ENCODE peak calls at places on chromosomes 3 and 15, in five cellular contexts. A is HepG2, X is IMR-90, Z is K562, V is GM12878. W is an unnamed sample.
A peak's percentile ranks its signal among the peaks of the same experiment; 100 is the strongest.

GRCh38 chr3:114711321-114711891 is 417.6 kb downstream of the TIGIT start:
- DNase-seq in Z (no peak), V (no peak), X (no peak), A (no peak), W (no peak)

GRCh38 chr15:73981761-73982222 is 10.3 kb downstream of the STOML1 start:
- DNase-seq in Z (no peak), V (no peak), X (no peak), A (no peak), W (no peak)

GRCh38 chr15:41465822-41466421 is 27.8 kb upstream of the ITPKA start:
- DNase-seq in V (no peak), Z (peak; percentile 39), A (peak; percentile 50), X (peak; percentile 74), W (peak; percentile 31)

GRCh38 chr3:126494204-126494603 is 18.5 kb upstream of the ZXDC start:
- DNase-seq in A (no peak), X (no peak), Z (no peak), V (no peak), W (no peak)

GRCh38 chr15:90664650-90665287 is 52.4 kb upstream of the BLM start:
- DNase-seq in V (no peak), A (peak; percentile 41), X (peak; percentile 31), Z (no peak), W (peak; percentile 65)

GRCh38 chr15:44537728-44538240 is 837 bp downstream of the EIF3J start:
- DNase-seq in X (peak; percentile 43), V (no peak), A (peak; percentile 49), Z (peak; percentile 26), W (peak; percentile 48)

GRCh38 chr3:38643090-38643489 is 6.4 kb downstream of the SCN5A start:
- DNase-seq in X (no peak), V (no peak), A (no peak), Z (no peak), W (no peak)

GRCh38 chr3:131914090-131914691 is 120.6 kb downstream of the CPNE4 start:
- DNase-seq in Z (no peak), V (no peak), A (no peak), X (no peak), W (no peak)

GRCh38 chr3:33636125-33636855 is 81.8 kb downstream of the CLASP2 start:
- DNase-seq in Z (peak; percentile 33), X (peak; percentile 78), V (no peak), A (peak; percentile 56), W (peak; percentile 19)

GRCh38 chr15:78059110-78059839 is 18.2 kb downstream of the TBC1D2B start:
- DNase-seq in A (no peak), X (peak; percentile 63), Z (no peak), V (no peak), W (no peak)

DNA sequence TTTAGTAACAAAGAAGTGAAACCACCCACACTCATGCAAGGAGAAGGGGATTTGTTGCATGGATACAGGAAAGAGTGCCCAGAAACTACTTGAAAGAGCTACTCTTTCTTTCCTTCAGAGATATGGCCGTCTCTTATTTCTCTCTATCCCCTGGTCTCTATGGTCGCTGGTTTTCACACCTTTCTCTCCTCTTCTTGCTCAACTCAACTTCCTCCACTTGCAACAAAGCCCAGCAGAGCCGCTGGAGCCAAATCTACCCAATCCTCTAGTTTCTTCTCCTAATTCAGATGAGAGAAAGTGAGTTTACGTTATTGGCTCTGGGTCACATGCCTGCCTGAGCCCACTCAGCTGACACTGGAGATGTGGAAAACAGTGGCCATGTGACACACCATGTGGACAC is 215.2 kb downstream of the OSBPL10 start:
- DNase-seq in V (no peak), Z (no peak), A (no peak), X (no peak), W (no peak)
- TF ChIP-seq USF2 in V (no peak), Z (no peak), A (no peak), X (no peak), W (no peak)

GRCh38 chr3:158148218-158148617 is 38.3 kb downstream of the RSRC1 start:
- DNase-seq in A (no peak), X (peak; percentile 6), V (no peak), Z (no peak), W (no peak)

GRCh38 chr3:158152186-158152585 is 42.3 kb downstream of the RSRC1 start:
- DNase-seq in V (no peak), Z (no peak), X (peak; percentile 59), A (no peak), W (no peak)
- TF ChIP-seq BHLHE40 in V (no peak), Z (no peak), X (no peak), A (no peak), W (no peak)

GRCh38 chr3:128123538-128124368 is at the start of gene RUVBL1:
- DNase-seq in V (peak; percentile 91), Z (peak; percentile 96), X (peak; percentile 96), A (peak; percentile 94), W (peak; percentile 97)
- TF ChIP-seq POLR2A in V (peak; percentile 66), Z (peak; percentile 87), X (peak; percentile 33), A (peak; percentile 70), W (peak; percentile 42)

GRCh38 chr3:39809181-39809994 is at the start of gene MYRIP:
- DNase-seq in X (no peak), V (no peak), Z (peak; percentile 98), A (peak; percentile 32), W (no peak)
- TF ChIP-seq USF2 in X (no peak), V (no peak), Z (no peak), A (no peak), W (no peak)

DNA sequence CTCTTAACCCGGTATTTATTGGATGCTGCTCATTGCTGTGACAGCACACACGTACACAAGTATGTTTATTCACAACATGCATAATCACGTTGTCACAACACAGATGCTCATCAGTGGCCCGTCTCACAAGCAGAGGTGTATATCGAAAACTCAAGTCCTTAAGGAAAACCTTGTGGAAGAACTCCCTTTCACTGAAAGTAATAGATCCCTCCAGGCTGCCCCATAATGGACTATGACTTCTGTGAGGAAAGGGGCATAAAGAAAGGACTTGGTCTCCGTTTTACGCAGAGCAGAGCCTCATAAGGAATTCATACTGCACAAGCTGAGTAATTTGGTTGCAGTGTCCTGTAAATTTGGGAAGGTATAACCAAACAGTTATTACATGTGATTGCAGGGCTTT is 328.8 kb downstream of the IGSF11 start:
- DNase-seq in X (no peak), A (no peak), V (no peak), Z (no peak), W (no peak)
- TF ChIP-seq BHLHE40 in X (no peak), A (no peak), V (no peak), Z (no peak), W (no peak)

W was measured in A549.